ENCODE peak calls at places on chromosomes 7 and 10, in nine cellular contexts. I is stomach, M is GM23338, T is HL-60, R is spleen, F is H1, U is esophagus muscularis mucosa, O is upper lobe of left lung, H is endothelial cell of umbilical vein. V is an unnamed sample.

GRCh38 chr10:103759100-103759781 is 96.1 kb downstream of the SH3PXD2A start:
- DNase-seq in R (no peak), M (no peak), I (no peak), U (no peak), T (peak), H (peak), O (peak), F (no peak), V (no peak)

GRCh38 chr7:32347244-32347828 is 142.8 kb downstream of the LSM5 start:
- DNase-seq in F (no peak), R (no peak), M (peak), O (no peak), T (no peak), I (no peak), U (no peak), H (peak), V (no peak)

GRCh38 chr7:137287651-137288258 is 55.8 kb downstream of the PTN start:
- DNase-seq in U (no peak), R (no peak), O (no peak), H (peak), T (no peak), M (peak), F (no peak), I (no peak), V (no peak)

GRCh38 chr7:131619336-131620305 is 63.2 kb upstream of the PODXL start:
- DNase-seq in U (no peak), T (no peak), O (no peak), M (no peak), R (no peak), F (no peak), H (peak), I (no peak), V (no peak)

GRCh38 chr7:47484923-47485639 is 96.8 kb downstream of the TNS3 start:
- DNase-seq in R (peak), T (no peak), O (no peak), I (no peak), U (no peak), H (no peak), F (no peak), M (no peak), V (no peak)

GRCh38 chr7:37430126-37430525 is 18.5 kb downstream of the ELMO1 start:
- DNase-seq in O (no peak), I (no peak), T (no peak), F (no peak), U (no peak), H (peak), M (no peak), R (no peak), V (no peak)

GRCh38 chr10:43043342-43043772 is 33.5 kb upstream of the RET start:
- DNase-seq in U (no peak), M (no peak), O (peak), F (no peak), H (no peak), T (no peak), R (no peak), I (no peak), V (peak)

GRCh38 chr10:113680172-113681111 is 730 bp downstream of the CASP7 start:
- DNase-seq in T (peak), R (peak), I (peak), F (no peak), M (peak), U (no peak), O (peak), H (peak), V (no peak)

GRCh38 chr10:115654961-115655360 is 561.8 kb downstream of the ATRNL1 start:
- DNase-seq in H (no peak), R (no peak), I (no peak), O (no peak), T (no peak), U (no peak), F (no peak), M (no peak), V (no peak)

GRCh38 chr7:84913731-84914130 is 273.1 kb downstream of the SEMA3D start:
- DNase-seq in H (no peak), U (no peak), R (no peak), T (no peak), M (no peak), F (no peak), O (no peak), I (no peak), V (no peak)

GRCh38 chr10:89129850-89130396 is 77.2 kb downstream of the CH25H start:
- DNase-seq in I (no peak), O (peak), M (no peak), U (no peak), T (peak), F (no peak), H (no peak), R (no peak), V (peak)

GRCh38 chr10:94131885-94132284 is 138.2 kb downstream of the PLCE1 start:
- DNase-seq in O (no peak), R (no peak), F (no peak), M (no peak), U (no peak), I (no peak), T (no peak), H (no peak), V (no peak)

GRCh38 chr10:75544381-75544780 is 113.0 kb downstream of the LRMDA start:
- DNase-seq in I (no peak), O (no peak), H (no peak), M (no peak), F (no peak), T (peak), R (no peak), U (no peak), V (no peak)

GRCh38 chr7:112855227-112855626 is 65.0 kb upstream of the TMEM168 start:
- DNase-seq in O (no peak), R (no peak), M (no peak), T (no peak), U (no peak), F (no peak), H (no peak), I (no peak), V (no peak)

GRCh38 chr10:3077940-3078630 is 10.7 kb downstream of the PFKP start:
- DNase-seq in M (peak), U (no peak), F (no peak), I (no peak), O (no peak), R (no peak), T (no peak), H (no peak), V (peak)

GRCh38 chr7:97179454-97180104 is 62.1 kb downstream of the SDHAF3 start:
- DNase-seq in H (peak), T (peak), M (peak), I (peak), O (no peak), F (peak), U (no peak), R (no peak), V (no peak)

GRCh38 chr7:91425149-91425548 is 160.9 kb downstream of the FZD1 start:
- DNase-seq in T (no peak), U (no peak), M (no peak), I (no peak), F (no peak), O (no peak), R (no peak), H (no peak), V (no peak)

DNA sequence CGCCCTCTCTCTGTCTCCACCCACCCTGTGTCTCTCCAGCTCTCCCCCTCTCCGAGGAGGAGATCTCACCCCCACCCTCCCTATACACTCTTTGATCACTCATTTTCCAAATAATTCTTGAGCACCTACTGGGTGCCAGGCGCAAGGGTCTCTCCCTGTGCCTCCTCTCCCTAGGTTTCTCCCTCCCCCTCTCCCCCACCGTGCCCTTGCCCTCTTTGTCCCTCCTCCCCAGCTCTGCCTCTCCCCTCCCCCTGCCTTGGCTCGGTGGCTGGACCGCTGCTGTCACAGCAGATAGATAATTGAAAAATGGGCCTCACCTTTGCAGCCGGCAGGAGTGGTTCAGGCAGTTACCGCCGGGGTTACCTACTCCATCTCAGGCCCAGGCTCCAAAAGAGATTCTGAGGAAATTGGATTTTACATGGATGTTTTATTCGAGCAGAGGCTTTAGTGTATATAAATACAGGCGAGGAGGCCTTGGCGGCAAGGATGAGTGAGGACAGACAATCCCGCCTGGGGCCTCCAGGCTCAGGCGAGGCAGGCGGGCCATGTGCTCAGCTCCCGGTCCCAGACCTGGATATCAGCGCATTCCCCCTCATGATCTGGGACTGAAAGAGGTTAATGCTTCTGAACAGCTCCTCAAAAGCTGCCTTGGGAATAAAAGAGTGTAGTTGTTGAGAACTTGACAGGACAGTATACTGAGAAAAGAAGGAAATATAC is 60.8 kb upstream of the BTRC start:
- DNase-seq in U (no peak), T (no peak), H (no peak), O (no peak), I (no peak), R (no peak), M (peak), F (no peak), V (no peak)
- H3K4me3 ChIP-seq in U (no peak), T (no peak), H (no peak), O (peak), I (peak), R (no peak), M (peak), F (peak), V (peak)

GRCh38 chr10:129450391-129450790 is 16.6 kb upstream of the MGMT start:
- DNase-seq in R (no peak), T (no peak), O (no peak), U (no peak), H (no peak), F (no peak), M (no peak), I (no peak), V (no peak)

GRCh38 chr10:129442866-129443265 is 24.2 kb upstream of the MGMT start:
- DNase-seq in M (no peak), F (no peak), O (no peak), T (no peak), R (no peak), I (no peak), U (no peak), H (no peak), V (no peak)

GRCh38 chr10:129445445-129445844 is 21.6 kb upstream of the MGMT start:
- DNase-seq in O (no peak), M (no peak), R (no peak), F (no peak), H (no peak), I (no peak), U (no peak), T (no peak), V (no peak)

GRCh38 chr10:129448539-129448938 is 18.5 kb upstream of the MGMT start:
- DNase-seq in O (no peak), T (no peak), H (no peak), U (no peak), M (no peak), R (no peak), F (no peak), I (no peak), V (no peak)

DNA sequence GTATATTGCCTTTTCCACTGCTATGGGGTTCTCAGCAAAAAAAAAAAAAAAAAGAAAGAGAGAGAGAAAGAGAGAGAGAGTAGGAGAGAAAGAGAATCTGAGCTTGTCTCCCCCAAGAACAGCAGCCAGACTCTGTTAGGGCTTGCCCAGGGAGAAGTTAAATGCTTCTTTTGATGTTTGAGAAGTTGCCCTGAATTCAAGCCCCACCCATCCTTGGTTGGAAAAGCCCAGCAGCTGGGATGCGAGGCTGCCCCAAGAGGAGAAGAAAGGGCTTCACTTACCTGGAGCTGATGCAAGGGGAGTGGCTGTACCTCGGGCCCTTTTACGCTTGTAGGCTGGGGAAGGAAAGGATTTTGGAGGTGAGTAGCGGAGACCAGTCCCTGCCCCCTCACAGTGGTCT is 20.9 kb upstream of the MGMT start:
- DNase-seq in T (no peak), I (no peak), O (no peak), R (no peak), U (no peak), F (peak), M (peak), H (no peak), V (no peak)
- TF ChIP-seq CTCF in T (no peak), I (no peak), O (no peak), R (no peak), U (no peak), F (peak), M (no peak), H (no peak), V (no peak)

GRCh38 chr10:11181996-11182395 is 164.3 kb downstream of the CELF2 start:
- DNase-seq in I (no peak), R (no peak), O (no peak), T (no peak), F (no peak), H (no peak), M (no peak), U (no peak), V (no peak)
- TF ChIP-seq POLR2AphosphoS5 in I (no peak), R (no peak), O (no peak), T (no peak), F (no peak), H (no peak), M (no peak), U (peak), V (no peak)

GRCh38 chr10:109978481-109978880 is 29.3 kb upstream of the ADD3 start:
- DNase-seq in M (peak), F (no peak), T (no peak), O (peak), U (no peak), H (peak), I (peak), R (no peak), V (no peak)
- H3K4me3 ChIP-seq in M (no peak), F (no peak), T (no peak), O (no peak), U (no peak), H (no peak), I (no peak), R (no peak), V (no peak)

GRCh38 chr7:23072043-23072442 is 33.5 kb upstream of the KLHL7 start:
- DNase-seq in I (no peak), U (no peak), F (no peak), O (no peak), T (no peak), R (no peak), H (no peak), M (peak), V (no peak)
- TF ChIP-seq CTCF in I (no peak), U (peak), F (peak), O (no peak), T (no peak), R (no peak), H (no peak), M (peak), V (no peak)

DNA sequence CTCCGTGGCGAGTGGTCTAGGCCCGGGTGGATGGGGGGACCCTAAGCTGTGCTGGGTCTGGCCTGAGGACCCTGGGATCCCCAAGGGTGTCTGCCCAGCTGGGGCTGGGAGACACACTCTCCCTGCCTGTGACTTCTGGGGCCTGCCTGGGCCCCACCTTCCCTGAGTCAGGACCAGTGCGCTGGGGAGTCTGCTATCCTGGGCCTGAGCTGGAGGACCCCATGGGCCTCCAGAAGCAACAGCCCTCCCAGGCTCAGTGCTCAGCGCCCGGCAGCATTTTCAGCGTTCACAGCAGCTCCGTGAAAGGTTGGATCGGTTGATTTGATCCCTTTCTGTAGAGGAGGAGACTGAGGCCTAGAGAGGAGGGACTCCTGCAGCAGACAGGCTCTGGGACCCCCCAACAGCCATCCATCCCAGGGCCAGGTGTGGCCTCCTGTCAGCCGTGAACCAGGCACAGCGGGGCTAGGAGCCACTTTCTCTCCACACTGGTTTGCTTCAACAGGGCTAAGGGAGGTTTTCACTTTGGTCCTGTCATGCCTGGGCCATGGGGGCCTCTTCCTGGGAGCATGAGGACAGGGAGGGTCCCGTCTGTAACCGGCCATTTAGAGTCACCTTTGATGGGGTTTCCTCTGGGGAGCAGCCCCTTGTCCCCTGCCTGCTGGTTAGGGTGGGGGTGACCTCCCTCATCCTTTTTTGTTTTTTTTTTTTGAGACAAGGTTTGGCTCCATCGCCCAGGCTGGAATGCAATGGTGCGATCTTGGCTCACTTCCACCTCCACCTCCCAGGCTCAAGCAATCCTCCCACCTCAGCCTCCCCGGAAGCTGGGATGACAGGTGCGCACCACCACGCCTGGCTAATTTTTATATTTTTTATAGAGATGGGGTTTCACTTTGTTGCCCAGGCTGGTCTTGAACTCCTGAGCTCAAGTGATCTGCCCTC is 12.4 kb downstream of the FOXL3 start:
- DNase-seq in F (no peak), T (no peak), I (no peak), H (no peak), U (no peak), R (peak), O (peak), M (no peak), V (peak)
- TF ChIP-seq POLR2AphosphoS5 in F (no peak), T (no peak), I (no peak), H (no peak), U (no peak), R (no peak), O (no peak), M (no peak), V (no peak)

DNA sequence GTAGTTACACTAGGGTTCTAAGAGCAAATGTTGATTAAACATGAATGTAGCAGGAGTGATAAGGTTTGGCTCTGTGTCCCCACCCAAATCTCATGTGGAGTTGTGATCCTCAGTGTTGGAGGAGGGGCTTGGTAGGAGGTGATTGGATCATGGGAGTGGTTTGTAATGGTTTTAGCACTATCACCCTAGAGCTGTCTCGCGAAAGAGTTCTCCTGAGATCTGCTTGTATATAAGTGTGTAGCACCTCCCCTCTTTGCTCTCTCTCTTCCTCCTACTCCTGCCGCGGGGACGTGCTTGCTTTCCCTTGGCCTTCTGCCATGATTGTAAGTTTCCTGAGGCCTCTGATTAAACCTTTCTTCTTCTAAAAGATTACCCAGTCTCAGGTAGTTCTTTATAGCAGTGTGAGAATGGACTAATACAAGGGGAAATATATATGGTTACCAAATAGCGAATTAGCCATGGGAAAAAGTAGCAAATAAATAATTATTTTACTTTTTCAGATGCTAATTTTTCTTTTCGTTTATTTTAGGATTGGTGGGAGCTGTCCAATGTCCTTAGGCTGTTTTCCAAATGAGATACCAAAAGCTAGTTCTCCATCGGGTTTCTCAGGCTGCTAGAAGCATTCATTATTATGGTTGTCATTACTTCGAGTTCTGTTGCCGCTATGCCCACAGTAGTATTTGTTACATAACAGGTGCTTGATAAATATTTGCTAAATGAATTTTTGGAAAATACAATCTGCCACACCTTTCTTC is 58.7 kb downstream of the PTEN start:
- DNase-seq in F (no peak), T (no peak), O (no peak), M (peak), U (no peak), H (no peak), I (no peak), R (no peak), V (no peak)
- H3K4me3 ChIP-seq in F (no peak), T (no peak), O (no peak), M (no peak), U (no peak), H (no peak), I (no peak), R (no peak), V (no peak)

DNA sequence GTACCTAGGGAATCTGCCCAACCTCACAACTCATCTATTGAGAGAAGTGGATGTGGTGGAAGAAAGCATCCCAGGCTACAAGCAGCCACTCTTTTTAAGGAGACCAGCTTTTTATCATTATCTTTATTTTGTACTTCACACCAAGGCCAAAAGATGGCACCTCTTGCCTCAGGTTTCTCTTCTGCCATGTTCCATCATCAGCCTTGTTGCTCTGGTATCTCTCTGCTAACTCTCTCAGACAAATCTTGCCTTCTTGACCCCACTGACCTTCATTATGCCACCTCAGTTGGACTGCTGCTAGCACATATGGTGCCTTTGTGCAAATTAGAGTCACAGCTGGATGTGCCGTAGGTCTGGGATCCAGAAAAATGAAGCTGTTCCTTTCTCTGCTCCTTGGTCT is 47.2 kb upstream of the DYNC1I1 start:
- DNase-seq in M (peak), I (no peak), U (no peak), T (no peak), H (peak), R (no peak), O (no peak), F (no peak), V (no peak)
- TF ChIP-seq CTCF in M (peak), I (no peak), U (no peak), T (no peak), H (no peak), R (no peak), O (no peak), F (peak), V (no peak)

V was measured in breast epithelium.